ENCODE peak calls at places on chromosomes 3 and 15, in ten cellular contexts. J, T, Y, N, W, L, D, E, V and O are unnamed samples.
A peak's percentile ranks its signal among the peaks of the same experiment; 100 is the strongest.

GRCh38 chr3:5069627-5070026 is 52.5 kb upstream of the ARL8B start:
- DNase-seq in J (no peak), T (no peak), Y (no peak), N (no peak), W (no peak), L (no peak), D (no peak), E (no peak), V (no peak), O (no peak)

GRCh38 chr3:13282986-13283876 is 136.9 kb downstream of the NUP210 start:
- DNase-seq in J (no peak), T (peak; percentile 69), Y (no peak), N (peak; percentile 28), W (no peak), L (no peak), D (no peak), E (peak; percentile 68), V (no peak), O (peak; percentile 70)

GRCh38 chr3:59836525-59836924 is 786.7 kb upstream of the CFAP20DC start:
- DNase-seq in J (no peak), T (no peak), Y (no peak), N (no peak), W (no peak), L (no peak), D (no peak), E (no peak), V (no peak), O (no peak)

GRCh38 chr3:160016972-160017371 is 28.3 kb downstream of the IL12A start:
- DNase-seq in J (no peak), T (no peak), Y (no peak), N (no peak), W (peak; percentile 49), L (no peak), D (no peak), E (no peak), V (peak; percentile 13), O (no peak)

GRCh38 chr15:50128266-50128665 is 9.2 kb upstream of the ATP8B4 start:
- DNase-seq in J (peak; percentile 56), T (no peak), Y (no peak), N (no peak), W (no peak), L (peak; percentile 53), D (peak; percentile 96), E (no peak), V (peak; percentile 79), O (no peak)

GRCh38 chr3:49378249-49378899 is 20.2 kb upstream of the GPX1 start:
- DNase-seq in J (no peak), T (no peak), Y (peak; percentile 71), N (no peak), W (peak; percentile 83), L (peak; percentile 22), D (no peak), E (no peak), V (no peak), O (no peak)

GRCh38 chr15:75024102-75024636 is 779 bp downstream of the PPCDC start:
- DNase-seq in J (no peak), T (no peak), Y (no peak), N (no peak), W (peak; percentile 39), L (no peak), D (peak; percentile 79), E (no peak), V (peak; percentile 68), O (no peak)

GRCh38 chr3:45730409-45731154 is 41.4 kb downstream of the SACM1L start:
- DNase-seq in J (no peak), T (no peak), Y (no peak), N (no peak), W (no peak), L (no peak), D (no peak), E (no peak), V (no peak), O (peak; percentile 59)

GRCh38 chr3:190012314-190012782 is 108.3 kb downstream of the P3H2 start:
- DNase-seq in J (no peak), T (no peak), Y (no peak), N (no peak), W (peak; percentile 41), L (no peak), D (no peak), E (no peak), V (no peak), O (no peak)

GRCh38 chr3:113698891-113699465 is 2.5 kb upstream of the USF3 start:
- DNase-seq in J (no peak), T (peak; percentile 14), Y (no peak), N (peak; percentile 30), W (no peak), L (no peak), D (no peak), E (peak; percentile 7), V (no peak), O (peak; percentile 58)

DNA sequence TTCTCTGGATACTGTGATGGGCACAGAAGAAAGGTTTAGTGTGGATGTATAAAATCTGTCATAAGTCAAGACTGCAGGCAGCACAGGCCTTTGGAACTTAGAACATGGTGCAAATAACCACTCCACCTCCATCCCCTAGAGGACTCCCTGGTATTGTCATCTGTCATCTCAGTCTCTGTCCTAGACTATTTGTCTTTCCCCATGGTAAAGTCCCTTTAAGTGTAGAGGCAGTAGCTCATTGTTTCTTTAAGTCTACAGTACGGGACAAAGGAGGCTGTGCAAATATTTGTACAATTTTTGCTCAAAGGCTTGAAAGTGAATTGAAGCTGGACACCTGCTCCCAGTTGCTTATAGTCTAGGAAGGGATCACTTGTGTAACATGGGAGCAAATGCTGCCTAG is 3.2 kb upstream of the PXYLP1 start:
- DNase-seq in J (no peak), T (no peak), Y (no peak), N (no peak), W (no peak), L (no peak), D (no peak), E (no peak), V (no peak), O (no peak)
- TF ChIP-seq CTCF in J (no peak), T (no peak), Y (no peak), N (no peak), W (no peak), L (no peak), D (no peak), E (no peak), V (no peak), O (no peak)

GRCh38 chr3:67290424-67290823 is 292.3 kb downstream of the KBTBD8 start:
- DNase-seq in J (no peak), T (no peak), Y (no peak), N (no peak), W (no peak), L (no peak), D (no peak), E (no peak), V (peak; percentile 9), O (no peak)

GRCh38 chr3:67294341-67294740 is 296.2 kb downstream of the KBTBD8 start:
- DNase-seq in J (no peak), T (no peak), Y (no peak), N (no peak), W (no peak), L (no peak), D (no peak), E (no peak), V (no peak), O (no peak)

GRCh38 chr3:67292356-67293225 is 294.5 kb downstream of the KBTBD8 start:
- DNase-seq in J (peak; percentile 46), T (no peak), Y (no peak), N (no peak), W (peak; percentile 4), L (no peak), D (no peak), E (no peak), V (peak; percentile 28), O (no peak)

GRCh38 chr3:67289626-67290025 is 291.5 kb downstream of the KBTBD8 start:
- DNase-seq in J (no peak), T (no peak), Y (no peak), N (no peak), W (no peak), L (no peak), D (no peak), E (no peak), V (no peak), O (no peak)

GRCh38 chr3:67291287-67292252 is 293.5 kb downstream of the KBTBD8 start:
- DNase-seq in J (no peak), T (no peak), Y (no peak), N (peak; percentile 43), W (no peak), L (no peak), D (no peak), E (no peak), V (no peak), O (no peak)
- TF ChIP-seq CTCF in J (no peak), T (no peak), Y (no peak), N (no peak), W (no peak), L (no peak), D (no peak), E (no peak), V (no peak), O (no peak)

DNA sequence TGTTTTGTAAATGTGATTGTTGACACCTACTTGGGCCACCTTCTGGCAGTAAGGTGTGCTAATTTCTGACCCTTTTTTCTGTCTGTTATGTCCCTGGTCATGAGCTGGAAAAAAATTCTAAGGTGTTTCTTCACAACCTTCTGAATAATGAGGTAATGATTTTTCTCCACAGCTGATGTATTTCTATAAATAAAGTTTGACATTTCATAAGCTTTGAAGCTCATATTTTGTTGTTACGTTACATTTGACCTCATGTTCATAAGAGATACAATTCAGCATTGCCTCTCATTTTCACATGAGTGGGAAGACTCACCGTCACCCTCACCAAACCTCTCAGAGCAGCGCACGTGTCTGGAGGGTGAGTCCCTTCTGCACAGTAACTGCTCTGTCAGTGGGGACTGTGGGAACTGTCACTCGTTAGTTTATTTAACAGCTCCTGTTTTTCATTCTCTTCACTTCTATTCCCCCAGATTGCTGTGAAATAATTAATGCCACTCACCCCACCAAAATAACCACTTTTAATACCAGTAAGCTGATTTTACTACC is 140.9 kb downstream of the PLCL2 start:
- DNase-seq in J (no peak), T (no peak), Y (no peak), N (peak; percentile 82), W (no peak), L (no peak), D (no peak), E (no peak), V (no peak), O (peak; percentile 24)
- TF ChIP-seq CTCF in J (no peak), T (no peak), Y (no peak), N (no peak), W (no peak), L (no peak), D (no peak), E (no peak), V (no peak), O (no peak)

GRCh38 chr3:67940200-67940952 is 286.0 kb upstream of the SUCLG2 start:
- DNase-seq in J (no peak), T (no peak), Y (no peak), N (no peak), W (peak; percentile 6), L (no peak), D (no peak), E (no peak), V (peak; percentile 71), O (no peak)
- TF ChIP-seq CTCF in J (no peak), T (no peak), Y (no peak), N (no peak), W (no peak), L (peak; percentile 26), D (no peak), E (no peak), V (peak; percentile 20), O (no peak)

DNA sequence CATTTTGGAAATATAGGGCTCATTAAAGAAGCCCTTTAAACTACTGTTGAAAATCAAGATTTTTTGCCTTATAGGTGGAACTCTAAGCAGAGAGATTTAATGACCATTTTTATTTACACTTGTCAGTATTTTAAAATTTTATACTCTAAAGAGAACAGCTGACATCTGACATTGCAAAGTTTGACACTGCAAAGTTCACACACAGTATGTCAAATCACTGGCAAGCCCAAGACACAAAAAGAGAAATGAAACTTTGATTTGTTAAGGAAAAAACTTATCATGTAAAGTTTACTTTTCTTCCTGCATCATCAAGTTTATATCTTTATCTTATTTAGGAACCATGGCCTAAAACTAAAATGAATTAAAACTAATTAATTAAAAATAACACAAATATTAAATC is 40.1 kb downstream of the DPH6 start:
- DNase-seq in J (no peak), T (no peak), Y (no peak), N (no peak), W (no peak), L (no peak), D (no peak), E (no peak), V (no peak), O (no peak)
- TF ChIP-seq CTCF in J (no peak), T (no peak), Y (no peak), N (no peak), W (no peak), L (no peak), D (no peak), E (no peak), V (no peak), O (no peak)